ENCODE peak calls at places on chromosomes 11 and 22, in five cellular contexts. O, D, Y, S and N are unnamed samples.

GRCh38 chr11:64759722-64760719 is at the start of gene PYGM:
- DNase-seq in Y (peak), S (no peak), D (no peak), O (no peak), N (no peak)

GRCh38 chr11:86241956-86242525 is 2.5 kb upstream of the EED start:
- DNase-seq in D (no peak), S (no peak), O (no peak), Y (no peak), N (no peak)

GRCh38 chr11:10289765-10290420 is 4.1 kb downstream of the SBF2 start:
- DNase-seq in S (no peak), O (no peak), Y (no peak), D (no peak), N (no peak)

GRCh38 chr22:42340695-42341383 is 70.4 kb upstream of the TCF20 start:
- DNase-seq in O (no peak), S (no peak), Y (no peak), D (no peak), N (no peak)

GRCh38 chr11:7449196-7449840 is 36.0 kb upstream of the OLFML1 start:
- DNase-seq in O (no peak), S (no peak), D (no peak), Y (no peak), N (no peak)

GRCh38 chr11:7436657-7437056 is 48.6 kb upstream of the OLFML1 start:
- DNase-seq in Y (no peak), S (no peak), D (no peak), O (no peak), N (no peak)

GRCh38 chr11:121884601-121885000 is 231.4 kb downstream of the BLID start:
- DNase-seq in D (no peak), S (no peak), Y (no peak), O (no peak), N (no peak)

GRCh38 chr11:63858628-63859550 is 20.0 kb downstream of the MARK2 start:
- DNase-seq in O (no peak), S (peak), Y (no peak), D (no peak), N (no peak)

GRCh38 chr22:50112151-50113118 is 22.6 kb downstream of the MOV10L1 start:
- DNase-seq in S (no peak), O (peak), Y (peak), D (no peak), N (no peak)

GRCh38 chr11:61037694-61038093 is 64.6 kb upstream of the CD5 start:
- DNase-seq in D (no peak), Y (no peak), S (peak), O (no peak), N (peak)

GRCh38 chr11:130037058-130037457 is 32.6 kb upstream of the APLP2 start:
- DNase-seq in S (no peak), O (no peak), D (no peak), Y (no peak), N (no peak)

GRCh38 chr11:11149671-11150459 is 203.2 kb downstream of the CSNK2A3 start:
- DNase-seq in Y (no peak), O (no peak), S (no peak), D (no peak), N (no peak)

GRCh38 chr11:35142481-35143207 is 3.7 kb downstream of the CD44 start:
- DNase-seq in Y (no peak), S (no peak), O (no peak), D (no peak), N (no peak)

GRCh38 chr11:20049231-20049630 is 111.0 kb downstream of the DBX1 start:
- DNase-seq in D (no peak), Y (peak), S (no peak), O (no peak), N (no peak)

GRCh38 chr11:73287400-73288101 is 15.4 kb downstream of the P2RY6 start:
- DNase-seq in D (no peak), O (no peak), Y (no peak), S (no peak), N (no peak)

GRCh38 chr22:42895087-42895486 is 38.0 kb upstream of the ARFGAP3 start:
- DNase-seq in D (no peak), O (no peak), Y (no peak), S (no peak), N (no peak)

GRCh38 chr11:40867991-40868685 is 591.3 kb downstream of the LRRC4C start:
- DNase-seq in Y (no peak), O (no peak), S (no peak), D (no peak), N (no peak)

GRCh38 chr11:14417975-14418374 is 59.0 kb upstream of the RRAS2 start:
- DNase-seq in D (no peak), S (no peak), O (no peak), Y (no peak), N (no peak)

GRCh38 chr22:50728523-50728931 is 9.5 kb upstream of the ACR start:
- DNase-seq in D (peak), S (no peak), Y (no peak), O (no peak), N (no peak)

GRCh38 chr11:31809857-31810778 is 1.0 kb downstream of the PAX6 start:
- DNase-seq in S (no peak), Y (no peak), O (peak), D (peak), N (no peak)

GRCh38 chr11:64357446-64357845 is 1.5 kb upstream of the RPS6KA4 start:
- DNase-seq in Y (no peak), O (no peak), S (no peak), D (no peak), N (no peak)

GRCh38 chr11:13335319-13335718 is 57.7 kb downstream of the BMAL1 start:
- DNase-seq in O (peak), Y (peak), D (peak), S (peak), N (peak)

GRCh38 chr11:115961168-115962003 is 457.2 kb upstream of the CADM1 start:
- DNase-seq in Y (no peak), D (no peak), O (no peak), S (no peak), N (no peak)

GRCh38 chr22:46356496-46357185 is 21.1 kb downstream of the TRMU start:
- DNase-seq in O (no peak), S (no peak), Y (no peak), D (no peak), N (no peak)

GRCh38 chr11:58028687-58029411 is 1.9 kb upstream of the OR6Q1 start:
- DNase-seq in Y (no peak), O (no peak), D (no peak), S (no peak), N (no peak)

GRCh38 chr11:2942872-2943710 is 13.9 kb upstream of the PHLDA2 start:
- DNase-seq in S (no peak), O (no peak), Y (no peak), D (no peak), N (no peak)

GRCh38 chr11:96204366-96204659 is 138.7 kb downstream of the MAML2 start:
- DNase-seq in D (no peak), S (no peak), O (no peak), Y (no peak), N (no peak)

GRCh38 chr11:79431535-79431934 is 9.3 kb downstream of the TENM4 start:
- DNase-seq in O (no peak), D (no peak), Y (no peak), S (no peak), N (no peak)

GRCh38 chr11:75430692-75431532 is 2.1 kb downstream of the KLHL35 start:
- DNase-seq in S (no peak), D (no peak), Y (no peak), O (no peak), N (no peak)
- H3K4me3 ChIP-seq in S (peak), D (peak), Y (peak), O (no peak), N (peak)

GRCh38 chr22:18000441-18001039 is 23.8 kb downstream of the MICAL3 start:
- DNase-seq in S (no peak), D (no peak), Y (no peak), O (no peak), N (no peak)

GRCh38 chr22:17999851-18000250 is 24.5 kb downstream of the MICAL3 start:
- DNase-seq in D (no peak), Y (no peak), O (no peak), S (no peak), N (no peak)

GRCh38 chr22:18001040-18001893 is 23.1 kb downstream of the MICAL3 start:
- DNase-seq in S (peak), Y (peak), D (peak), O (peak), N (peak)

GRCh38 chr22:17997456-17997855 is 26.9 kb downstream of the MICAL3 start:
- DNase-seq in D (no peak), Y (no peak), O (no peak), S (no peak), N (no peak)

GRCh38 chr22:17998913-17999312 is 25.4 kb downstream of the MICAL3 start:
- DNase-seq in Y (no peak), S (no peak), D (no peak), O (no peak), N (no peak)
- H3K4me3 ChIP-seq in Y (no peak), S (no peak), D (no peak), O (no peak), N (no peak)

GRCh38 chr11:206516-207212 is 535 bp downstream of the BET1L start:
- DNase-seq in S (peak), D (peak), O (peak), Y (no peak), N (no peak)

GRCh38 chr11:204587-205109 is 2.6 kb downstream of the BET1L start:
- DNase-seq in O (peak), D (no peak), S (peak), Y (no peak), N (peak)

GRCh38 chr11:207213-208176 is at the start of the genes BET1L and RIC8A:
- DNase-seq in S (peak), D (peak), O (peak), Y (peak), N (peak)

GRCh38 chr11:205221-206001 is 1.8 kb downstream of the BET1L start:
- DNase-seq in S (peak), Y (no peak), O (peak), D (peak), N (no peak)

GRCh38 chr11:206002-206384 is 1.2 kb downstream of the BET1L start:
- DNase-seq in Y (no peak), S (peak), D (peak), O (peak), N (peak)
- H3K4me3 ChIP-seq in Y (peak), S (peak), D (peak), O (no peak), N (peak)

DNA sequence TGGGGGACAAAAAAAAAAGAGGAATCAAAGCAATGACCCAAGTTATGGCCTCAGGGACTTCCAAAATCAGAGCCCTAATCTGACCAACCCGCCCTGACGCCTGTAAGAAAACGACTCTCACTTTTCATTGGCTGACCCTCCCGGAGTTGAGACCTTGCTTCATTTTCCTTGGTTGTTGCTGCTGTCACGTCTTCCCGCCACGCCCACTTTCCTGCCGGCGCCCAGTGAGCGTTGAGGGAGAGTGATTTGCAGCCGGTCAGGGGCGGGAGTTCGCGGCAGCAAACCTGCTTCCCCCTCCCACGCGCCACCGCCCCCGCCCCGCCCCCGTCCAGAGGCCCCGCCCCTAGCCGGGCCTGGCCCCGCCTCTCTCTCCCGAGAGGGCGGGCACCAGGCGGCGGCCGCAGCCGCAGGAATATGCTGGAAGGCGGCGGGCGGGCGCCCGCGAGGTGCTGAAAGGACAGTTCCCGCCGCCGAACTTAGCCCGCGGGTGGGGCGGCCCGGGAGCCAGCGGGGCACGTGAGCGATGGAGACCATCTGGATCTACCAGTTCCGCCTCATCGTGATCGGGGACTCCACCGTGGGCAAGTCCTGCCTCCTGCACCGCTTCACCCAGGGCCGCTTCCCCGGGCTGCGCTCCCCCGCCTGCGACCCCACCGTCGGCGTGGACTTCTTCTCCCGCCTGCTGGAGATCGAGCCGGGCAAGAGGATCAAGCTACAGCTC is at the start of gene RAB39A:
- DNase-seq in O (peak), Y (peak), S (peak), D (peak), N (peak)
- H3K4me3 ChIP-seq in O (peak), Y (peak), S (peak), D (peak), N (peak)

GRCh38 chr11:114296190-114296978 is at the start of gene NNMT:
- DNase-seq in O (peak), D (peak), Y (peak), S (peak), N (no peak)
- H3K4me3 ChIP-seq in O (peak), D (peak), Y (peak), S (peak), N (no peak)

DNA sequence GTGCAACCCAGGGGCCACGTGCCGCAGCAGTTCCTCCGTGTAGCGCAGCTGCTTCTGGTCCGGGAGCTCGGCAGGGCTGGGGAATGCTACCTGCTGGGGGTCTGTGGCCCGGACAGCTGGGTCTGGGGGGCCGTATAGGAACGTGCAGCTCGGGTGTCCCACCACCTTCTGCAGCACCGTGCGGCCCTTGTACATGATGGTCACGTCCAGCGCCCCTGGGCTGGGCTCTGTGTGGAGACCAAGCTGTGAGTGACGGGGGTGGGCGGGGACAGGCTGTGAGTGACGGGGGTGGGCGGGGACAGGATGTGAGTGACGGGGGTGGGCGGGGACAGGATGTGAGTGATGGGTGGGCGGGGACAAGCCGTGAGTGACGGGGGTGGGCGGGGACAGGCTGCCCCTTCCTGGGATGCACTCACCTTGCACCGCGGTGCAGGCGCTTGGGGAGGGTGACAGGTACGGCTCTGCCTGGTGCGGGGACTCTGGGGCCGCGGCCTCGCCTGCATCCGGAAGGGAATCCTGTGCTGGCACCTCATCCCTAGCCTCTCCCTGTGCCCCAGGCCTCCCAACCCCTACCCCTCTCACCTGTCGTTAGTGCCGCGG is 2.3 kb downstream of the IRF7 start:
- DNase-seq in D (peak), Y (peak), O (peak), S (peak), N (no peak)
- H3K4me3 ChIP-seq in D (peak), Y (no peak), O (no peak), S (peak), N (no peak)